ENCODE peak calls at places on chromosomes 3 and 15, in six cellular contexts. J, B, G, Z, D and R are unnamed samples.

GRCh38 chr3:11818033-11818432 is 28.7 kb downstream of the TAMM41 start:
- DNase-seq in J (no peak), B (no peak), G (no peak), Z (no peak), D (no peak), R (no peak)

GRCh38 chr3:148763921-148764320 is 63.7 kb upstream of the CPB1 start:
- DNase-seq in J (no peak), B (no peak), G (no peak), Z (no peak), D (no peak), R (no peak)

GRCh38 chr15:43824302-43825246 is at the start of gene MFAP1:
- DNase-seq in J (peak; percentile 90), B (peak; percentile 96), G (peak; percentile 94), Z (peak; percentile 97), D (peak; percentile 95), R (peak; percentile 55)

GRCh38 chr15:69919816-69920215 is 177.9 kb downstream of the TLE3 start:
- DNase-seq in J (no peak), B (no peak), G (no peak), Z (no peak), D (no peak), R (no peak)

GRCh38 chr15:99010743-99011142 is 3.2 kb upstream of the PGPEP1L start:
- DNase-seq in J (no peak), B (no peak), G (no peak), Z (no peak), D (no peak), R (no peak)

GRCh38 chr15:81160312-81161214 is 26.5 kb downstream of the CFAP161 start:
- DNase-seq in J (no peak), B (peak; percentile 73), G (no peak), Z (peak; percentile 38), D (peak; percentile 63), R (no peak)

GRCh38 chr15:94246016-94246415 is 14.7 kb downstream of the MCTP2 start:
- DNase-seq in J (no peak), B (no peak), G (no peak), Z (no peak), D (no peak), R (no peak)

GRCh38 chr3:60935709-60936108 is 315.5 kb downstream of the FHIT start:
- DNase-seq in J (no peak), B (no peak), G (no peak), Z (no peak), D (no peak), R (no peak)

GRCh38 chr15:79640206-79640605 is 208.1 kb downstream of the MINAR1 start:
- DNase-seq in J (no peak), B (peak; percentile 33), G (peak; percentile 43), Z (peak; percentile 26), D (no peak), R (no peak)

GRCh38 chr15:69482686-69483256 is 30.2 kb downstream of the RPLP1 start:
- DNase-seq in J (peak; percentile 84), B (no peak), G (no peak), Z (no peak), D (no peak), R (no peak)

GRCh38 chr3:36992806-36993325 is at the start of gene EPM2AIP1:
- DNase-seq in J (no peak), B (peak; percentile 99), G (peak; percentile 96), Z (no peak), D (no peak), R (no peak)

GRCh38 chr3:12588674-12589054 is 31.8 kb downstream of the MKRN2 start:
- DNase-seq in J (no peak), B (no peak), G (no peak), Z (no peak), D (no peak), R (no peak)

GRCh38 chr15:70863450-70864218 is 9.7 kb upstream of the LARP6 start:
- DNase-seq in J (no peak), B (peak; percentile 47), G (no peak), Z (no peak), D (no peak), R (no peak)

GRCh38 chr3:80230954-80231353 is 463.2 kb upstream of the ROBO1 start:
- DNase-seq in J (no peak), B (no peak), G (no peak), Z (no peak), D (no peak), R (no peak)

GRCh38 chr3:9769426-9770275 is at the start of gene CAMK1:
- DNase-seq in J (peak; percentile 81), B (peak; percentile 88), G (peak; percentile 91), Z (peak; percentile 88), D (peak; percentile 87), R (no peak)

GRCh38 chr3:41239587-41239986 is 40.3 kb downstream of the CTNNB1 start:
- DNase-seq in J (no peak), B (no peak), G (no peak), Z (no peak), D (no peak), R (no peak)

GRCh38 chr3:41241800-41242571 is 42.7 kb downstream of the CTNNB1 start:
- DNase-seq in J (no peak), B (no peak), G (no peak), Z (no peak), D (no peak), R (no peak)

GRCh38 chr3:41241159-41241558 is 41.9 kb downstream of the CTNNB1 start:
- DNase-seq in J (no peak), B (no peak), G (no peak), Z (no peak), D (no peak), R (no peak)

GRCh38 chr3:41244620-41245336 is 45.5 kb downstream of the CTNNB1 start:
- DNase-seq in J (no peak), B (no peak), G (no peak), Z (peak; percentile 25), D (no peak), R (no peak)

DNA sequence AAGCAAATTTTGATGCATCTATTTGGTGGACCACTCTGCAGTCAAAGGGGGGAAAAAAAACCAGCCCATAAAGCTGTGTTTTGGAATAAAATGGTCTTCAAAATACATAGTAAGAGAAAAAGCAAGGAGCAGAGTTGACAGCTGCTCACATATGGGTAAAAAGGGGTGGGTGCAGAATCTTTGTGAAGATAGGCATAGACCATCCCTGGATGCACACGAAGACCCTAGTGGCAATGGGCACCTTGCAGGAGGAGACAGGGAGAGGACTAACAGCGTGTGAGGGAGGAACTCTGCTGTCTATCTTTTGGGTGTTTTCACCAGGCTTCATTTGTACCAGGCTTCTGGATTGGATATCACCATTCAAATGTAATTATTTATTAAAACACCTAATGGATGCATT is 43.9 kb downstream of the CTNNB1 start:
- DNase-seq in J (no peak), B (no peak), G (no peak), Z (no peak), D (no peak), R (no peak)
- TF ChIP-seq POLR2A in J (no peak), B (no peak), G (no peak), Z (no peak), D (no peak), R (no peak)

GRCh38 chr3:170868577-170869239 is 1.3 kb downstream of the RPL22L1 start:
- DNase-seq in J (no peak), B (no peak), G (no peak), Z (no peak), D (no peak), R (no peak)

GRCh38 chr3:170867552-170867951 is 2.4 kb downstream of the RPL22L1 start:
- DNase-seq in J (no peak), B (no peak), G (no peak), Z (no peak), D (no peak), R (no peak)

GRCh38 chr3:170865209-170866094 is 4.5 kb downstream of the RPL22L1 start:
- DNase-seq in J (no peak), B (no peak), G (no peak), Z (no peak), D (no peak), R (no peak)

GRCh38 chr3:170866499-170866898 is 3.5 kb downstream of the RPL22L1 start:
- DNase-seq in J (no peak), B (no peak), G (no peak), Z (no peak), D (no peak), R (no peak)

DNA sequence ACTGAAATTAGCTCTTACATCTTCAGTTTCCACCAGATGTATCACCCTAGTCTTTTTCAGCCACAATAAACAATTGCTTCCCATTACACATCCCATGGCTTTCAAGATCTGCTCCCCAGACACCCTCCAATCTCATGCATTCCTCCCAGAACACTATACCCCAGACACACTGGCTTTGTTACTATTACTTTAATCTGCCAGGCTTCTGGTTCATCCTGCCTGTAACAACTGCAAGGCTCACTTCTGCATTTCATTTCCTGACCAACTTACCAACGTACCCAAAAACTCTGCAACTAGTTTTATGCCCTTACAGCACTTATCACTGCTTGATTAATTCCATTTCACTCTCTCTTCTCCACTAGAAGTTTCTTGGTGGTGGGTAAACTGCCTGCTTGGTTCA is 2.9 kb downstream of the RPL22L1 start:
- DNase-seq in J (no peak), B (no peak), G (no peak), Z (no peak), D (no peak), R (no peak)
- TF ChIP-seq POLR2A in J (no peak), B (no peak), G (no peak), Z (no peak), D (no peak), R (no peak)

GRCh38 chr3:33425456-33425855 is 14.7 kb downstream of the UBP1 start:
- DNase-seq in J (no peak), B (no peak), G (no peak), Z (no peak), D (no peak), R (no peak)
- TF ChIP-seq POLR2A in J (no peak), B (no peak), G (no peak), Z (no peak), D (no peak), R (no peak)

GRCh38 chr3:42653303-42653559 is 266 bp upstream of the ZBTB47 start:
- DNase-seq in J (no peak), B (no peak), G (no peak), Z (no peak), D (no peak), R (no peak)

GRCh38 chr3:42651248-42652091 is 2.0 kb upstream of the ZBTB47 start:
- DNase-seq in J (no peak), B (no peak), G (no peak), Z (no peak), D (peak; percentile 16), R (no peak)

GRCh38 chr3:42652251-42652610 is 1.3 kb upstream of the ZBTB47 start:
- DNase-seq in J (no peak), B (no peak), G (no peak), Z (no peak), D (peak; percentile 8), R (no peak)

GRCh38 chr3:42653560-42654330 is at the start of gene ZBTB47:
- DNase-seq in J (peak; percentile 58), B (peak; percentile 75), G (peak; percentile 73), Z (peak; percentile 71), D (peak; percentile 33), R (no peak)

DNA sequence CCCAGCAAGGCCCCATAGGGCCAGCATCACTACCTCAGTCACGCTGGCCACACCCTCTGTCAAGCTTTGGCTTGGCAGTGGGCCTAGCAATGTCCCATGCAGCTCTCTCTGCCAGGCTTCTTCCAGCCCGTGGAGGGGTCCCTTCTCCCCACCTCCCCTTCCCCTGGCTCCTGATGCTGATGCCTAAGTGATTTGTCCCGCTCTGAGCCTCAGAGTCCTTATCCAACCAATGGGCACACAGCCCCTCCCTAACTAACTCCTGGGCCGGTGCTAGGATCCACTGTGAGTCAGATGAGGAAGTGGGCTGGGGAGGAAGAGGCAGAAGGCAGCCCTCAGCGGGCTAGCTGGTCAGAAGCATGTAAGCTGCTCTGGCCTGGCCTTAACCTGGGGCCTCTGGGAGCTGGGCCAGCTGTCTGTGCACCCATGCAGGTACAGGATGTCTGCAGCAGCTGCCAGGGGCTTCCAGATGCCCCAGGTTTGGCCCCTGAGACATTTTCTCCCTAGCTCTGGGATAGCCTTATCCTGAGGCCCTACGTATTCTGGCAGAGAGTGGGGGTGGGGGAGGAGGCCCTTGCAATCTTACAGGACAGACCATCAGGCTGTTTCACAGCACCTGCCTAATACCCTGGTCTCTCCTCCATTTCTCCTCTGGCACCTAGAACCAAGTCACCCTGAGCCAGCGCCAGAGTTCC is 740 bp upstream of the ZBTB47 start:
- DNase-seq in J (peak; percentile 54), B (peak; percentile 77), G (peak; percentile 72), Z (peak; percentile 73), D (peak; percentile 65), R (no peak)
- TF ChIP-seq POLR2A in J (peak; percentile 67), B (peak; percentile 84), G (peak; percentile 70), Z (peak; percentile 62), D (peak; percentile 36), R (peak; percentile 77)